ENCODE peak calls at places on chromosomes 16 and 17, in ten cellular contexts. E, B, H, F, N, L, K, V, Z and R are unnamed samples.

GRCh38 chr17:5115673-5116651 is at the start of gene USP6:
- DNase-seq in E (no peak), B (no peak), H (no peak), F (no peak), N (no peak), L (no peak), K (no peak), V (no peak), Z (no peak), R (no peak)

GRCh38 chr17:3956558-3956957 is 7.7 kb downstream of the ATP2A3 start:
- DNase-seq in E (no peak), B (no peak), H (no peak), F (no peak), N (no peak), L (no peak), K (no peak), V (no peak), Z (no peak), R (peak)

GRCh38 chr17:78873519-78874340 is 29.3 kb downstream of the CEP295NL start:
- DNase-seq in E (peak), B (peak), H (no peak), F (no peak), N (no peak), L (no peak), K (no peak), V (no peak), Z (peak), R (peak)

GRCh38 chr16:1678500-1679098 is 520 bp downstream of the JPT2 start:
- DNase-seq in E (peak), B (no peak), H (peak), F (no peak), N (peak), L (peak), K (no peak), V (no peak), Z (peak), R (peak)

GRCh38 chr17:63029520-63029919 is 63.5 kb downstream of the TANC2 start:
- DNase-seq in E (peak), B (no peak), H (peak), F (no peak), N (no peak), L (no peak), K (no peak), V (peak), Z (peak), R (no peak)

GRCh38 chr16:29876578-29877249 is 13.7 kb upstream of the CDIPT start:
- DNase-seq in E (no peak), B (no peak), H (no peak), F (no peak), N (peak), L (no peak), K (no peak), V (no peak), Z (no peak), R (no peak)

GRCh38 chr17:8091033-8091687 is 3.6 kb upstream of the ALOX12B start:
- DNase-seq in E (no peak), B (no peak), H (peak), F (no peak), N (no peak), L (no peak), K (no peak), V (no peak), Z (no peak), R (no peak)

GRCh38 chr17:73205326-73205980 is 12.6 kb downstream of the COG1 start:
- DNase-seq in E (no peak), B (no peak), H (no peak), F (no peak), N (no peak), L (no peak), K (no peak), V (no peak), Z (no peak), R (no peak)

GRCh38 chr16:60206511-60206910 is 1472.4 kb upstream of the GOT2 start:
- DNase-seq in E (no peak), B (no peak), H (no peak), F (no peak), N (no peak), L (no peak), K (no peak), V (no peak), Z (no peak), R (no peak)

GRCh38 chr17:61848247-61848646 is 15.1 kb downstream of the BRIP1 start:
- DNase-seq in E (no peak), B (no peak), H (no peak), F (no peak), N (no peak), L (no peak), K (no peak), V (no peak), Z (no peak), R (no peak)

GRCh38 chr17:10741416-10742140 is 11.8 kb upstream of the TMEM220 start:
- DNase-seq in E (no peak), B (no peak), H (no peak), F (no peak), N (no peak), L (no peak), K (no peak), V (no peak), Z (no peak), R (no peak)

GRCh38 chr16:18983565-18984424 is at the start of gene TMC7:
- DNase-seq in E (peak), B (peak), H (peak), F (no peak), N (peak), L (peak), K (peak), V (no peak), Z (peak), R (peak)

GRCh38 chr17:40362696-40363479 is 1.6 kb downstream of the GJD3 start:
- DNase-seq in E (peak), B (no peak), H (peak), F (no peak), N (peak), L (peak), K (no peak), V (no peak), Z (peak), R (peak)

GRCh38 chr17:74442670-74443515 is 11.0 kb downstream of the GPRC5C start:
- DNase-seq in E (no peak), B (no peak), H (peak), F (no peak), N (peak), L (no peak), K (peak), V (no peak), Z (no peak), R (no peak)

GRCh38 chr17:82439194-82439828 is 11.2 kb downstream of the CYBC1 start:
- DNase-seq in E (no peak), B (no peak), H (no peak), F (no peak), N (peak), L (no peak), K (no peak), V (no peak), Z (no peak), R (peak)

GRCh38 chr16:19776147-19776546 is 58.1 kb downstream of the IQCK start:
- DNase-seq in E (no peak), B (no peak), H (no peak), F (no peak), N (no peak), L (no peak), K (no peak), V (no peak), Z (no peak), R (no peak)

DNA sequence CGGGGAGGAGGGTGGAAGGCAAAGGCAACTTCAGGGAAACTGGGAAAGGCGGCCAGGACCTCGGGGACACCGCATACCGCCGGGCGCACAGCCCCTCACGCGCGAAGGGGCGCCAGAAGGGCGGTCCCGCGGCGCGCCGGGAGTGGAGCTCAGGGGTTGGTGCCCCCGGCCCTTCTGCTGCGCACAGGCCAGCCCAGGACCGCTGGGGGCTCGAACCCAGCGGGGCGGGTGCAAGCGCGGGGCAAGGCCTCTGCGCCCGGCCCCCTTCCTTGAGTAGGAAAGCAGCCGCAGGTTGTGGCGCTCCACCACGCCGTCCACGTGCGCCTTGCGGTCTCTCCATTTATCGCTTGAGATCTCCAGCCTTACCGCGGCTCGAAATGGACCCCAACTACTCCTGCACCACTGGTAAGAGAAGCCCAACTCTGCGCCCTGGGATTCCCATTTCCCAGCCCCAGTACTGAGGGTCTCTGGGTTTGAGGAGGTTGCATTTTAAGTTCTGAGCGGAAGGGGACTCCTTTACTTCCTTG is 3.0 kb upstream of the MT1A start:
- DNase-seq in E (no peak), B (no peak), H (no peak), F (no peak), N (no peak), L (no peak), K (no peak), V (no peak), Z (no peak), R (no peak)
- H3K4me3 ChIP-seq in E (peak), B (peak), H (no peak), F (peak), N (no peak), L (no peak), K (peak), V (peak), Z (peak), R (no peak)

GRCh38 chr17:16448490-16448889 is 33.1 kb downstream of the TRPV2 start:
- DNase-seq in E (no peak), B (no peak), H (no peak), F (no peak), N (no peak), L (no peak), K (no peak), V (no peak), Z (no peak), R (no peak)

GRCh38 chr17:16447676-16448075 is 32.3 kb downstream of the TRPV2 start:
- DNase-seq in E (no peak), B (no peak), H (no peak), F (no peak), N (peak), L (no peak), K (no peak), V (no peak), Z (no peak), R (no peak)

GRCh38 chr17:16449121-16449570 is 33.8 kb downstream of the TRPV2 start:
- DNase-seq in E (peak), B (peak), H (peak), F (no peak), N (peak), L (no peak), K (no peak), V (no peak), Z (no peak), R (no peak)

GRCh38 chr17:16444258-16444886 is 29.0 kb downstream of the TRPV2 start:
- DNase-seq in E (no peak), B (no peak), H (peak), F (no peak), N (peak), L (no peak), K (no peak), V (no peak), Z (no peak), R (peak)

GRCh38 chr17:16446338-16446983 is 31.1 kb downstream of the TRPV2 start:
- DNase-seq in E (no peak), B (no peak), H (no peak), F (no peak), N (peak), L (no peak), K (no peak), V (no peak), Z (no peak), R (no peak)
- TF ChIP-seq CTCF in E (no peak), B (peak), H (no peak), F (peak), N (no peak), L (no peak), K (no peak), V (no peak), Z (no peak), R (no peak)

GRCh38 chr17:28725166-28725659 is 820 bp downstream of the TLCD1 start:
- DNase-seq in E (peak), B (no peak), H (peak), F (no peak), N (no peak), L (peak), K (no peak), V (no peak), Z (peak), R (peak)
- H3K4me3 ChIP-seq in E (peak), B (peak), H (peak), F (peak), N (no peak), L (peak), K (peak), V (peak), Z (no peak), R (peak)

GRCh38 chr17:47851764-47852112 is 775 bp upstream of the SP6 start:
- DNase-seq in E (no peak), B (no peak), H (no peak), F (no peak), N (no peak), L (no peak), K (no peak), V (no peak), Z (no peak), R (no peak)

GRCh38 chr17:47852113-47852949 is 1.4 kb upstream of the SP6 start:
- DNase-seq in E (no peak), B (no peak), H (no peak), F (no peak), N (no peak), L (no peak), K (no peak), V (no peak), Z (no peak), R (no peak)

GRCh38 chr17:47853616-47854015 is 2.7 kb upstream of the SP6 start:
- DNase-seq in E (no peak), B (no peak), H (no peak), F (no peak), N (no peak), L (no peak), K (no peak), V (no peak), Z (no peak), R (no peak)

GRCh38 chr17:47850373-47850691 is 631 bp downstream of the SP6 start:
- DNase-seq in E (no peak), B (no peak), H (no peak), F (no peak), N (no peak), L (no peak), K (no peak), V (no peak), Z (no peak), R (no peak)

DNA sequence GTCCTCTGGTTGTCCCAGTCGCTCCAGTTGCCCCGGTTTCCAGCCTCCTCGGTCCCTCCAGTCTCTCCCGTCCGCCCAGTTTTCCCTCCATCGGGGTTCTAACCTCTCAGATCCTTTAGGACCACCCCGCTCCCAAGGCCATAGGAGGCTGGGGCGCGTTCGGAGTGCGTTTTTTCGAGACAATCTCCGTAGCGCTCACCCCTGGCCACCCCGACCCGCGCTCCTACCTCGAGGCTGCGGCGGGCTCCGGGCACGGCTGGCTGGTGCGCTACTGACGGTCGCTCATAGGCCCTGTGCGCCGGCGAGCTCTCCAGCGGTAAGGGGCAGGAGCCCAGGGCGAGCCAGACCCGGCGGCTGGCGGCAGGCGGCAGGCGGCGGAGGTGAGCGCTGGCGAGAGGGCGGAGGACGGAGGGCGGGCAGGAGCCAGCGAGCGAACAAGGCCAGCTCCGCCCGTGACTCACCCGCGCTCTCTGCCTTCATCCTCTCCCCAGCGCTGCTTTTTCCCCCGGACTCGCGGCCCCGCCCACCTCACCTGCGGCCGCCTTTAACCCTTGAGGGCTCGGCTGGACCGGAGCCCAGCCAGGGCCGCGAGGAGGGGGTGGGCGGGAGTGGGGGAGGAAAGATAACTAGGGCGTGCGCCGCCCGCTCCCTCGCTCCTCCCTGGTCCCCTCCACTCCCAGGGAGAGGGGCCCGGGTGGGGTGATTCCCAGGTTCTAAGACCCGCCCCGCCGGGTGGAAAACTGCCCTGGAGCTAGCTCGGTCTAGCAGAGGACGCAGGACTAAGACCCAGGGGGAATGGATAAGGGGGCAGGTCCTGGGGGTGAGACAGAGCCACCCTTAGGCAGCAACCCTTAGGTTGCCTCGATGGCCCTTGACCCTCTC is at the start of gene SP6:
- DNase-seq in E (peak), B (no peak), H (peak), F (no peak), N (peak), L (peak), K (no peak), V (no peak), Z (peak), R (peak)
- TF ChIP-seq CTCF in E (no peak), B (peak), H (peak), F (peak), N (peak), L (peak), K (no peak), V (peak), Z (no peak), R (peak)

GRCh38 chr16:57633383-57634064 is 5.1 kb downstream of the ADGRG1 start:
- DNase-seq in E (no peak), B (no peak), H (no peak), F (no peak), N (no peak), L (no peak), K (no peak), V (no peak), Z (no peak), R (no peak)
- H3K4me3 ChIP-seq in E (no peak), B (no peak), H (no peak), F (no peak), N (no peak), L (no peak), K (no peak), V (no peak), Z (no peak), R (no peak)

GRCh38 chr17:16283705-16284104 is 66.7 kb downstream of the PIGL start:
- DNase-seq in E (no peak), B (no peak), H (peak), F (no peak), N (no peak), L (no peak), K (no peak), V (no peak), Z (peak), R (no peak)

GRCh38 chr17:16286947-16287562 is 66.2 kb downstream of the CENPV start:
- DNase-seq in E (no peak), B (no peak), H (peak), F (no peak), N (peak), L (no peak), K (no peak), V (no peak), Z (no peak), R (no peak)

GRCh38 chr17:16286009-16286946 is 67.0 kb downstream of the CENPV start:
- DNase-seq in E (peak), B (peak), H (peak), F (peak), N (peak), L (peak), K (peak), V (peak), Z (peak), R (no peak)

GRCh38 chr17:16287563-16288027 is 65.7 kb downstream of the CENPV start:
- DNase-seq in E (peak), B (peak), H (peak), F (no peak), N (no peak), L (no peak), K (no peak), V (peak), Z (peak), R (no peak)

GRCh38 chr17:16285646-16286008 is 67.6 kb downstream of the CENPV start:
- DNase-seq in E (no peak), B (no peak), H (no peak), F (no peak), N (no peak), L (no peak), K (no peak), V (no peak), Z (no peak), R (peak)
- TF ChIP-seq CTCF in E (peak), B (peak), H (peak), F (peak), N (peak), L (peak), K (no peak), V (peak), Z (peak), R (peak)

GRCh38 chr16:51290410-51290809 is 139.3 kb upstream of the SALL1 start:
- DNase-seq in E (no peak), B (no peak), H (no peak), F (no peak), N (no peak), L (no peak), K (no peak), V (no peak), Z (no peak), R (no peak)
- H3K4me3 ChIP-seq in E (no peak), B (no peak), H (no peak), F (no peak), N (no peak), L (no peak), K (no peak), V (no peak), Z (no peak), R (no peak)

GRCh38 chr17:43211480-43212402 is at the start of gene TMEM106A:
- DNase-seq in E (peak), B (peak), H (peak), F (peak), N (peak), L (peak), K (peak), V (peak), Z (peak), R (no peak)
- TF ChIP-seq CTCF in E (peak), B (peak), H (peak), F (peak), N (no peak), L (no peak), K (peak), V (peak), Z (no peak), R (no peak)